ENCODE peak calls at places on chromosomes 6 and 20, in eight cellular contexts. H, P, L, N, Q, E, M and K are unnamed samples.

GRCh38 chr6:88728756-88729155 is 234.7 kb downstream of the RNGTT start:
- DNase-seq in H (no peak), P (no peak), L (no peak), N (no peak), Q (no peak), E (no peak), M (no peak), K (no peak)

GRCh38 chr6:41159415-41160082 is 3.4 kb downstream of the TREM2 start:
- DNase-seq in H (peak), P (peak), L (no peak), N (no peak), Q (no peak), E (no peak), M (no peak), K (no peak)

GRCh38 chr6:138258991-138259390 is 40.7 kb upstream of the PBOV1 start:
- DNase-seq in H (peak), P (no peak), L (no peak), N (no peak), Q (no peak), E (no peak), M (no peak), K (no peak)

GRCh38 chr6:38730136-38730862 is 15.2 kb downstream of the DNAH8 start:
- DNase-seq in H (no peak), P (no peak), L (no peak), N (no peak), Q (no peak), E (no peak), M (no peak), K (no peak)

GRCh38 chr6:7879043-7879442 is 31.5 kb downstream of the TXNDC5 start:
- DNase-seq in H (no peak), P (no peak), L (no peak), N (no peak), Q (no peak), E (no peak), M (no peak), K (no peak)

GRCh38 chr6:136526196-136526930 is 23.9 kb downstream of the MAP7 start:
- DNase-seq in H (peak), P (peak), L (peak), N (no peak), Q (peak), E (peak), M (peak), K (peak)

GRCh38 chr6:74598473-74599393 is 607.1 kb downstream of the COL12A1 start:
- DNase-seq in H (peak), P (no peak), L (no peak), N (no peak), Q (no peak), E (no peak), M (no peak), K (no peak)

GRCh38 chr6:135228486-135228885 is 47.4 kb downstream of the MYB start:
- DNase-seq in H (no peak), P (no peak), L (no peak), N (no peak), Q (no peak), E (no peak), M (no peak), K (no peak)

GRCh38 chr6:142302427-142303190 is 802 bp downstream of the ADGRG6 start:
- DNase-seq in H (no peak), P (no peak), L (no peak), N (no peak), Q (no peak), E (no peak), M (no peak), K (no peak)

GRCh38 chr6:137740967-137741761 is 125.9 kb upstream of the TNFAIP3 start:
- DNase-seq in H (no peak), P (no peak), L (no peak), N (no peak), Q (no peak), E (no peak), M (no peak), K (no peak)

GRCh38 chr6:137272403-137272802 is 53.2 kb upstream of the IFNGR1 start:
- DNase-seq in H (no peak), P (no peak), L (no peak), N (no peak), Q (no peak), E (no peak), M (no peak), K (no peak)

GRCh38 chr6:131182991-131183425 is 47.7 kb downstream of the AKAP7 start:
- DNase-seq in H (no peak), P (no peak), L (no peak), N (no peak), Q (no peak), E (peak), M (no peak), K (no peak)

GRCh38 chr6:125117818-125118217 is 35.8 kb upstream of the TPD52L1 start:
- DNase-seq in H (no peak), P (no peak), L (no peak), N (no peak), Q (no peak), E (no peak), M (no peak), K (no peak)

GRCh38 chr6:39786636-39787035 is 5.5 kb upstream of the DAAM2 start:
- DNase-seq in H (no peak), P (no peak), L (no peak), N (no peak), Q (no peak), E (no peak), M (no peak), K (no peak)

GRCh38 chr6:168219167-168219566 is 100.4 kb downstream of the DACT2 start:
- DNase-seq in H (no peak), P (no peak), L (no peak), N (no peak), Q (no peak), E (no peak), M (no peak), K (no peak)

GRCh38 chr6:56719310-56719709 is 76.6 kb upstream of the DST start:
- DNase-seq in H (no peak), P (no peak), L (no peak), N (no peak), Q (no peak), E (no peak), M (no peak), K (no peak)

GRCh38 chr6:54086439-54086838 is 24.8 kb upstream of the MLIP start:
- DNase-seq in H (no peak), P (no peak), L (no peak), N (no peak), Q (no peak), E (no peak), M (no peak), K (no peak)

GRCh38 chr6:162913206-162913605 is 185.4 kb downstream of the PACRG start:
- DNase-seq in H (no peak), P (no peak), L (no peak), N (no peak), Q (no peak), E (no peak), M (no peak), K (no peak)

GRCh38 chr20:59636791-59637370 is 32.5 kb downstream of the PHACTR3 start:
- DNase-seq in H (no peak), P (no peak), L (peak), N (no peak), Q (no peak), E (no peak), M (no peak), K (no peak)

GRCh38 chr6:137283940-137284910 is 65.0 kb upstream of the IFNGR1 start:
- DNase-seq in H (no peak), P (no peak), L (no peak), N (no peak), Q (no peak), E (no peak), M (no peak), K (no peak)

GRCh38 chr20:41746635-41747034 is 128.5 kb upstream of the CHD6 start:
- DNase-seq in H (no peak), P (no peak), L (no peak), N (no peak), Q (no peak), E (no peak), M (no peak), K (no peak)

GRCh38 chr6:89302936-89303335 is 12.2 kb downstream of the GABRR2 start:
- DNase-seq in H (no peak), P (no peak), L (no peak), N (no peak), Q (no peak), E (no peak), M (no peak), K (no peak)